ENCODE peak calls at places on chromosomes 7 and 10, in eight cellular contexts. D is activated CD4-positive, alpha-beta T cell treated with anti-CD3 and anti-CD28 coated beads, Interleukin-2, amount 50 U/mL, for 24 hours; U is cardiac septum; E is hypothalamus; R is posterior vena cava; H is left ventricle myocardium superior; F is mammary epithelial cell; K is stimulated activated CD4-positive, alpha-beta T cell treated with anti-CD3 and anti-CD28 coated beads, Interleukin-4, amount 100 ng/mL, for 48 hours. N is an unnamed sample.

GRCh38 chr10:22447068-22447467 is 101.8 kb downstream of the SPAG6 start:
- DNase-seq in D (no peak), U (no peak), E (no peak), R (no peak), H (no peak), F (no peak), K (no peak), N (no peak)

GRCh38 chr10:1938317-1938716 is 201.0 kb upstream of the ADARB2 start:
- DNase-seq in D (peak), U (no peak), E (no peak), R (no peak), H (no peak), F (no peak), K (peak), N (no peak)

GRCh38 chr7:118195837-118196474 is 12.0 kb downstream of the LSM8 start:
- DNase-seq in D (peak), U (no peak), E (no peak), R (no peak), H (no peak), F (peak), K (peak), N (no peak)

GRCh38 chr7:122463631-122464030 is 159.1 kb upstream of the FEZF1 start:
- DNase-seq in D (no peak), U (no peak), E (no peak), R (no peak), H (no peak), F (no peak), K (no peak), N (no peak)

GRCh38 chr7:66443946-66444345 is 184.7 kb upstream of the KCTD7 start:
- DNase-seq in D (no peak), U (no peak), E (no peak), R (no peak), H (no peak), F (no peak), K (no peak), N (no peak)

GRCh38 chr10:9097206-9097990 is 1042.9 kb downstream of the GATA3 start:
- DNase-seq in D (no peak), U (no peak), E (no peak), R (no peak), H (no peak), F (peak), K (no peak), N (no peak)

GRCh38 chr10:62502995-62503613 is 128.9 kb downstream of the ZNF365 start:
- DNase-seq in D (no peak), U (no peak), E (no peak), R (no peak), H (no peak), F (no peak), K (no peak), N (no peak)

GRCh38 chr10:117318909-117319308 is 56.3 kb downstream of the PDZD8 start:
- DNase-seq in D (no peak), U (no peak), E (no peak), R (no peak), H (no peak), F (no peak), K (no peak), N (no peak)

GRCh38 chr7:139658919-139659675 is 118.7 kb downstream of the HIPK2 start:
- DNase-seq in D (no peak), U (no peak), E (no peak), R (no peak), H (no peak), F (peak), K (no peak), N (no peak)

GRCh38 chr10:97759157-97759980 is 12.4 kb downstream of the SFRP5 start:
- DNase-seq in D (peak), U (no peak), E (peak), R (peak), H (peak), F (peak), K (peak), N (peak)

GRCh38 chr10:69356187-69356586 is 60.5 kb downstream of the TACR2 start:
- DNase-seq in D (no peak), U (no peak), E (no peak), R (no peak), H (no peak), F (no peak), K (no peak), N (no peak)

GRCh38 chr7:152618427-152618826 is 57.5 kb downstream of the XRCC2 start:
- DNase-seq in D (no peak), U (no peak), E (no peak), R (no peak), H (no peak), F (no peak), K (no peak), N (no peak)

GRCh38 chr10:11810313-11810766 is 12.8 kb upstream of the PROSER2 start:
- DNase-seq in D (no peak), U (no peak), E (no peak), R (no peak), H (no peak), F (peak), K (no peak), N (no peak)

GRCh38 chr10:63700209-63700934 is 179.2 kb downstream of the REEP3 start:
- DNase-seq in D (no peak), U (no peak), E (no peak), R (peak), H (peak), F (peak), K (no peak), N (peak)

GRCh38 chr7:122013070-122013469 is 131.0 kb downstream of the AASS start:
- DNase-seq in D (no peak), U (no peak), E (no peak), R (no peak), H (no peak), F (peak), K (no peak), N (no peak)

GRCh38 chr7:105228555-105228954 is 160.2 kb downstream of the SRPK2 start:
- DNase-seq in D (no peak), U (no peak), E (no peak), R (no peak), H (no peak), F (no peak), K (no peak), N (no peak)

GRCh38 chr10:97743169-97743945 is 6.4 kb downstream of the ZFYVE27 start:
- DNase-seq in D (no peak), U (no peak), E (no peak), R (no peak), H (no peak), F (peak), K (no peak), N (no peak)

GRCh38 chr7:131170440-131171105 is 157.1 kb upstream of the MKLN1 start:
- DNase-seq in D (no peak), U (no peak), E (no peak), R (no peak), H (no peak), F (no peak), K (no peak), N (no peak)

GRCh38 chr10:15342970-15343369 is 28.1 kb downstream of the FAM171A1 start:
- DNase-seq in D (no peak), U (no peak), E (no peak), R (no peak), H (no peak), F (no peak), K (no peak), N (no peak)

GRCh38 chr10:48599830-48600134 is 5.1 kb downstream of the ARHGAP22 start:
- DNase-seq in D (no peak), U (peak), E (no peak), R (no peak), H (no peak), F (no peak), K (no peak), N (no peak)

GRCh38 chr10:70084189-70084588 is 31.5 kb downstream of the MACROH2A2 start:
- DNase-seq in D (no peak), U (no peak), E (no peak), R (no peak), H (no peak), F (no peak), K (no peak), N (no peak)

GRCh38 chr10:96765406-96766240 is 45.3 kb upstream of the PIK3AP1 start:
- DNase-seq in D (peak), U (peak), E (no peak), R (peak), H (peak), F (peak), K (peak), N (peak)

GRCh38 chr10:81021428-81022129 is 483.9 kb downstream of the SH2D4B start:
- DNase-seq in D (no peak), U (no peak), E (no peak), R (no peak), H (no peak), F (no peak), K (no peak), N (no peak)

GRCh38 chr10:82866424-82867020 is 991.5 kb downstream of the NRG3 start:
- DNase-seq in D (no peak), U (no peak), E (no peak), R (no peak), H (no peak), F (peak), K (no peak), N (no peak)

GRCh38 chr7:55550010-55550409 is 22.3 kb downstream of the VOPP1 start:
- DNase-seq in D (no peak), U (no peak), E (no peak), R (no peak), H (no peak), F (no peak), K (no peak), N (no peak)

GRCh38 chr7:70736715-70737460 is 395.1 kb upstream of the GALNT17 start:
- DNase-seq in D (no peak), U (no peak), E (no peak), R (no peak), H (no peak), F (peak), K (no peak), N (no peak)